ENCODE peak calls at places on chromosomes 2 and 18, in five cellular contexts. E, T, C, M and R are unnamed samples.

GRCh38 chr2:128315829-128316776 is 2.6 kb downstream of the HS6ST1 start:
- DNase-seq in E (peak; percentile 49), T (peak; percentile 11), C (peak; percentile 20), M (peak; percentile 45), R (peak; percentile 33)

GRCh38 chr2:32652555-32653209 is 24.8 kb downstream of the TTC27 start:
- DNase-seq in E (no peak), T (no peak), C (no peak), M (no peak), R (no peak)

GRCh38 chr2:172667926-172668325 is 67.7 kb upstream of the RAPGEF4 start:
- DNase-seq in E (no peak), T (no peak), C (no peak), M (no peak), R (no peak)

GRCh38 chr2:71120195-71120594 is 9.8 kb downstream of the MCEE start:
- DNase-seq in E (no peak), T (no peak), C (no peak), M (no peak), R (no peak)

GRCh38 chr2:109473006-109473380 is 140.8 kb downstream of the SEPTIN10 start:
- DNase-seq in E (no peak), T (no peak), C (no peak), M (peak; percentile 43), R (no peak)

GRCh38 chr2:29255006-29255405 is 139.8 kb downstream of the CLIP4 start:
- DNase-seq in E (no peak), T (no peak), C (no peak), M (no peak), R (no peak)

GRCh38 chr2:7418343-7418742 is 501.1 kb downstream of the RNF144A start:
- DNase-seq in E (no peak), T (no peak), C (no peak), M (no peak), R (no peak)

GRCh38 chr2:39989888-39990287 is 210.8 kb upstream of the THUMPD2 start:
- DNase-seq in E (no peak), T (no peak), C (no peak), M (no peak), R (no peak)

GRCh38 chr2:186304064-186304463 is 182.0 kb upstream of the ZC3H15 start:
- DNase-seq in E (no peak), T (no peak), C (no peak), M (no peak), R (no peak)

GRCh38 chr2:108884629-108885028 is 98.1 kb downstream of the CCDC138 start:
- DNase-seq in E (peak; percentile 69), T (no peak), C (no peak), M (no peak), R (peak; percentile 43)

GRCh38 chr18:75926811-75927210 is 499.3 kb upstream of the SMIM21 start:
- DNase-seq in E (no peak), T (no peak), C (no peak), M (no peak), R (no peak)

GRCh38 chr2:106053116-106053515 is 141.0 kb downstream of the UXS1 start:
- DNase-seq in E (no peak), T (no peak), C (no peak), M (no peak), R (no peak)

GRCh38 chr2:37417321-37417720 is 72.9 kb downstream of the QPCT start:
- DNase-seq in E (no peak), T (no peak), C (no peak), M (no peak), R (no peak)

GRCh38 chr2:196230051-196230450 is 58.7 kb upstream of the STK17B start:
- DNase-seq in E (peak; percentile 72), T (no peak), C (no peak), M (peak; percentile 60), R (peak; percentile 70)

GRCh38 chr18:26470011-26470637 is 78.2 kb downstream of the KCTD1 start:
- DNase-seq in E (no peak), T (no peak), C (no peak), M (no peak), R (no peak)

GRCh38 chr2:9631484-9631819 is 655 bp upstream of the YWHAQ start:
- DNase-seq in E (no peak), T (no peak), C (no peak), M (no peak), R (no peak)

GRCh38 chr2:33130544-33130943 is 183.8 kb downstream of the LTBP1 start:
- DNase-seq in E (no peak), T (no peak), C (no peak), M (no peak), R (no peak)

GRCh38 chr2:108907822-108908716 is 81.0 kb downstream of the EDAR start:
- DNase-seq in E (peak; percentile 47), T (no peak), C (no peak), M (no peak), R (no peak)

GRCh38 chr2:1010373-1011017 is 59.8 kb downstream of the SNTG2 start:
- DNase-seq in E (no peak), T (no peak), C (no peak), M (no peak), R (no peak)

GRCh38 chr2:128452536-128453530 is 134.2 kb upstream of the HS6ST1 start:
- DNase-seq in E (peak; percentile 29), T (no peak), C (peak; percentile 9), M (no peak), R (no peak)

GRCh38 chr18:59067873-59068272 is 71.8 kb upstream of the SEC11C start:
- DNase-seq in E (no peak), T (no peak), C (no peak), M (no peak), R (no peak)

GRCh38 chr18:31977270-31977872 is 34.4 kb upstream of the TRAPPC8 start:
- DNase-seq in E (no peak), T (no peak), C (peak; percentile 18), M (no peak), R (no peak)

GRCh38 chr18:5895886-5896740 is 791 bp upstream of the TMEM200C start:
- DNase-seq in E (peak; percentile 71), T (peak; percentile 18), C (no peak), M (peak; percentile 48), R (peak; percentile 84)

GRCh38 chr2:119068154-119068725 is 90.3 kb downstream of the C1QL2 start:
- DNase-seq in E (no peak), T (no peak), C (no peak), M (no peak), R (no peak)

GRCh38 chr18:73979742-73980141 is 167.9 kb downstream of the FBXO15 start:
- DNase-seq in E (no peak), T (no peak), C (no peak), M (no peak), R (no peak)

GRCh38 chr2:209121691-209122090 is 302.2 kb upstream of the MAP2 start:
- DNase-seq in E (no peak), T (no peak), C (no peak), M (no peak), R (no peak)

DNA sequence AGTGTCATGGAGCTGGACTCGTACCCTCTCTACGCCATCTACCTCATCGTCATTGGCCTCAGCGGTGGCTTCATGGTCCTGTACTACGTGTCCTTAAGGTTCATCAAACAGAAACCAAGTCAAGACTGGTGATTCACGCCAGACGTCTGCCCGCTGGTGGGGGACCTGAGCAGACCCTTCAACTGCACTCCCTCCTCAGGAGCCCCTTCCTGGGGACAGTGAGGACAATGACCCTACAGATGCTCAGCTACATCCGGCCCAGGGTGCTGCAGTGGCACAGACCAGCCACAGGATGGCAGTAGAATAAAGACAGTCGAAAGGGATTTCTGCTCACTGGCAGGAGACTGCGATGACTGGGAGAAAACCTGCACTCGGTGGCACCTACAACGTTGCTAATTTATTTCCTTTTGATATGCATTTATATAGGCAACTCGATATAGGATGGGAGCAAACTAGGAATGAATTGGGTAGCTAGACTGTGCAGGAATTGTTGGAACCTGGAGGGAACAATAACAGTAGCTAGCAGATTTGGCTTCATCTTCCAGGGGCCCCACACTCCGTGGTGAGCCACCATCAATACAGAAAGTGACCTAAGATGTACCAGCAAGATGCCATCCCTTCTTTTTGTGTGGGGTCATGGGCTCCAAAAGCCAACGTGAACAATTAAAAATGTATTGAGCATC is 39.2 kb downstream of the ABCG8 start:
- DNase-seq in E (no peak), T (peak; percentile 40), C (peak; percentile 57), M (peak; percentile 64), R (no peak)
- H3K4me1 ChIP-seq in E (peaks cover 16% of the 10 kb centered on the region), T (peaks cover 5% of the 10 kb centered on the region), C (peaks cover 18% of the 10 kb centered on the region), M (peaks cover 25% of the 10 kb centered on the region), R (peaks cover 4% of the 10 kb centered on the region)

GRCh38 chr2:72938455-72938854 is 21.1 kb downstream of the EMX1 start:
- DNase-seq in E (no peak), T (no peak), C (no peak), M (no peak), R (no peak)
- H3K4me1 ChIP-seq in E (no peaks in the 10 kb centered on the region), T (peaks cover 8% of the 10 kb centered on the region), C (no peaks in the 10 kb centered on the region), M (no peaks in the 10 kb centered on the region), R (no peaks in the 10 kb centered on the region)

DNA sequence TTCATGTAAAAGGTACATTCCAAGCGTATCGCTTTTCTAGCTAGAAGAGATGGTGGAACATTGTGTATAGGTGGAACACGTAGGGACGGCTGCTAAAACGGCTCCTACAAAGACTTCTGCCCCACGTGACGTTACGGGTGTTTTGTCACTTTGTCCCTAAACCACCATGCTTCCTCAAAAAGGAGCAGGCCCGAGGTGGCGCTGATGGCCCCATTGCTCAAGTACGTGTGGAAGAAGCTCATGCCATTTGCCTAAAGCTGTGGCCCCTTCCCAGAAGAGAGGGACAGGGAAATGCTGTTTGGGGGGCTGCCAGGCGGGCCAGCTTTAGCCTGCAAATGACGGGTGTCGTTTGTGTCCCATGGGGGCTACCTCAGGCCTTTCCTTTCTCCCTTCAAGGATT is 72.7 kb downstream of the TMEM247 start:
- DNase-seq in E (peak; percentile 73), T (no peak), C (no peak), M (peak; percentile 85), R (peak; percentile 60)
- H3K4me1 ChIP-seq in E (peaks cover 38% of the 10 kb centered on the region), T (peaks cover 100% of the 10 kb centered on the region), C (no peaks in the 10 kb centered on the region), M (peaks cover 53% of the 10 kb centered on the region), R (peaks cover 2% of the 10 kb centered on the region)

GRCh38 chr2:234291765-234292204 is 205.1 kb downstream of the ARL4C start:
- DNase-seq in E (no peak), T (peak; percentile 46), C (peak; percentile 62), M (no peak), R (no peak)

GRCh38 chr2:234289789-234290188 is 207.1 kb downstream of the ARL4C start:
- DNase-seq in E (no peak), T (no peak), C (no peak), M (no peak), R (no peak)

GRCh38 chr2:234290196-234290595 is 206.7 kb downstream of the ARL4C start:
- DNase-seq in E (no peak), T (no peak), C (no peak), M (no peak), R (no peak)

GRCh38 chr2:234288974-234289455 is 207.9 kb downstream of the ARL4C start:
- DNase-seq in E (peak; percentile 80), T (peak; percentile 51), C (peak; percentile 40), M (peak; percentile 68), R (peak; percentile 79)

DNA sequence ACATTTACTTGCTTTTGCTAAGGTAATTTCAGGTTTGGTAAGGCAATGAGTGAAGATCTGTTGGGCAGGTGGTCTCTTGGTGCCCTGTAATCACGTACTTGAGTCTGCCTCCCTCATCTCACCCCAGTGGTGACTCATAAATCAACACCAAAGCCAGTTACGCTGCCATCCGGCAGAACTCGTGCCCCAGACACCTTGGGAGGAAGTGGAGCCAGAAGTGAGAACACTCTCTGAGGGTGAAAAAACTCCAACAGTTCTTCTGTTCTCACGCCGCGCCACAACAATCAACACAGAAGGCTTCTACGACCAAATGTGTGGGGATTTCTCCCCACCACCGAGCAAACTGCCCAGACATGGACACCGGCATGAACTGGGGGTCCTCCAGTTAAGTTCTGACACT is 206.2 kb downstream of the ARL4C start:
- DNase-seq in E (no peak), T (no peak), C (no peak), M (no peak), R (no peak)
- H3K4me1 ChIP-seq in E (peaks cover 29% of the 10 kb centered on the region), T (peaks cover 25% of the 10 kb centered on the region), C (peaks cover 12% of the 10 kb centered on the region), M (peaks cover 38% of the 10 kb centered on the region), R (no peaks in the 10 kb centered on the region)

GRCh38 chr2:235352541-235352940 is 141.3 kb upstream of the AGAP1 start:
- DNase-seq in E (no peak), T (no peak), C (no peak), M (no peak), R (no peak)
- H3K4me1 ChIP-seq in E (no peaks in the 10 kb centered on the region), T (peaks cover 4% of the 10 kb centered on the region), C (no peaks in the 10 kb centered on the region), M (no peaks in the 10 kb centered on the region), R (no peaks in the 10 kb centered on the region)